ENCODE peak calls at places on chromosomes 6 and 20, in ten cellular contexts. Y, A, F, K, H, Z, W, N, C and P are unnamed samples.

GRCh38 chr6:18179770-18180393 is 24.7 kb downstream of the KDM1B start:
- DNase-seq in Z (no peak), H (no peak), Y (peak; percentile 7), W (peak; percentile 17), K (no peak), N (no peak), C (no peak), F (no peak), A (no peak), P (no peak)

GRCh38 chr6:37660317-37660716 is 37.4 kb downstream of the MDGA1 start:
- DNase-seq in W (no peak), Y (no peak), Z (no peak), N (no peak), A (no peak), F (no peak), H (no peak), K (no peak), C (no peak), P (no peak)

GRCh38 chr6:10256113-10256690 is 158.7 kb downstream of the TFAP2A start:
- DNase-seq in W (no peak), K (no peak), Z (no peak), C (no peak), A (no peak), Y (peak; percentile 33), F (no peak), H (no peak), N (no peak), P (peak; percentile 18)

GRCh38 chr6:13404115-13404891 is 76.0 kb upstream of the TBC1D7 start:
- DNase-seq in W (no peak), N (no peak), Y (peak; percentile 75), Z (no peak), H (no peak), K (peak; percentile 64), A (no peak), F (no peak), C (no peak), P (peak; percentile 39)

GRCh38 chr6:75282706-75283105 is 1.9 kb downstream of the TMEM30A start:
- DNase-seq in A (no peak), W (no peak), Y (no peak), K (no peak), H (no peak), Z (no peak), C (no peak), N (no peak), F (no peak), P (peak; percentile 37)

GRCh38 chr6:122180132-122180531 is 219.3 kb upstream of the HSF2 start:
- DNase-seq in K (peak; percentile 16), Y (no peak), N (no peak), A (no peak), F (no peak), Z (no peak), W (no peak), H (no peak), C (peak; percentile 35), P (peak; percentile 56)

GRCh38 chr6:136051140-136051775 is 198.9 kb downstream of the MTFR2 start:
- DNase-seq in H (no peak), Z (no peak), N (no peak), K (no peak), F (no peak), W (no peak), A (no peak), C (no peak), Y (no peak), P (no peak)

GRCh38 chr6:34247481-34248197 is 1.2 kb downstream of the SMIM29 start:
- DNase-seq in K (no peak), A (no peak), N (no peak), F (no peak), Y (no peak), C (no peak), H (no peak), Z (no peak), W (no peak), P (peak; percentile 28)

GRCh38 chr6:111210074-111210729 is 122.9 kb downstream of the SLC16A10 start:
- DNase-seq in A (peak; percentile 32), H (peak; percentile 56), Z (peak; percentile 21), N (no peak), W (no peak), Y (peak; percentile 93), C (peak; percentile 83), K (peak; percentile 46), F (no peak), P (peak; percentile 88)

GRCh38 chr20:31605902-31606677 is 1.0 kb downstream of the ID1 start:
- DNase-seq in K (no peak), A (no peak), Z (no peak), H (peak; percentile 68), F (no peak), C (no peak), Y (peak; percentile 36), W (no peak), N (peak; percentile 8), P (peak; percentile 61)